ENCODE peak calls at places on chromosome X, in four cellular contexts. One of them, this sample, is unnamed.

GRCh38 chrX:46713672-46714487 is 45.0 kb downstream of the SLC9A7 start:
- DNase-seq in CD8-positive, alpha-beta memory T cell: no peak
- DNase-seq in astrocyte: peak; percentile 61
- DNase-seq in mucosa of descending colon: no peak
- DNase-seq in this sample: no peak

GRCh38 chrX:21398424-21398823 is 24.2 kb downstream of the CNKSR2 start:
- DNase-seq in CD8-positive, alpha-beta memory T cell: no peak
- DNase-seq in astrocyte: peak; percentile 10
- DNase-seq in mucosa of descending colon: no peak
- DNase-seq in this sample: no peak

GRCh38 chrX:125288343-125288742 is 31.3 kb upstream of the TEX13C start:
- DNase-seq in CD8-positive, alpha-beta memory T cell: no peak
- DNase-seq in astrocyte: no peak
- DNase-seq in mucosa of descending colon: no peak
- DNase-seq in this sample: no peak

GRCh38 chrX:136214551-136214950 is 36.6 kb downstream of the MAP7D3 start:
- DNase-seq in CD8-positive, alpha-beta memory T cell: no peak
- DNase-seq in astrocyte: peak; percentile 83
- DNase-seq in mucosa of descending colon: no peak
- DNase-seq in this sample: no peak

GRCh38 chrX:19747672-19748610 is 139.5 kb downstream of the SH3KBP1 start:
- DNase-seq in CD8-positive, alpha-beta memory T cell: peak; percentile 82
- DNase-seq in astrocyte: no peak
- DNase-seq in mucosa of descending colon: peak; percentile 45
- DNase-seq in this sample: no peak

GRCh38 chrX:117998171-117998570 is 118.4 kb downstream of the KLHL13 start:
- DNase-seq in CD8-positive, alpha-beta memory T cell: no peak
- DNase-seq in astrocyte: no peak
- DNase-seq in mucosa of descending colon: no peak
- DNase-seq in this sample: no peak

GRCh38 chrX:33434256-33435092 is 223.1 kb upstream of the DMD start:
- DNase-seq in CD8-positive, alpha-beta memory T cell: peak; percentile 1
- DNase-seq in astrocyte: peak; percentile 3
- DNase-seq in mucosa of descending colon: peak; percentile 23
- DNase-seq in this sample: peak; percentile 30

GRCh38 chrX:17521871-17522693 is 147.1 kb downstream of the NHS start:
- DNase-seq in CD8-positive, alpha-beta memory T cell: no peak
- DNase-seq in astrocyte: peak; percentile 53
- DNase-seq in mucosa of descending colon: peak; percentile 57
- DNase-seq in this sample: no peak

GRCh38 chrX:120746153-120746552 is 116.3 kb upstream of the C1GALT1C1 start:
- DNase-seq in CD8-positive, alpha-beta memory T cell: no peak
- DNase-seq in astrocyte: no peak
- DNase-seq in mucosa of descending colon: no peak
- DNase-seq in this sample: no peak

GRCh38 chrX:154094833-154095232 is 2.7 kb downstream of the MECP2 start:
- DNase-seq in CD8-positive, alpha-beta memory T cell: no peak
- DNase-seq in astrocyte: no peak
- DNase-seq in mucosa of descending colon: no peak
- DNase-seq in this sample: no peak
- H3K4me3 ChIP-seq in CD8-positive, alpha-beta memory T cell: peak overlapping the region; percentile 86
- H3K4me3 ChIP-seq in astrocyte: no peak overlapping the region
- H3K4me3 ChIP-seq in mucosa of descending colon: no peak overlapping the region
- H3K4me3 ChIP-seq in this sample: peak overlapping the region; percentile 74

GRCh38 chrX:9249452-9249851 is 215.4 kb upstream of the TBL1X start:
- DNase-seq in CD8-positive, alpha-beta memory T cell: no peak
- DNase-seq in astrocyte: no peak
- DNase-seq in mucosa of descending colon: no peak
- DNase-seq in this sample: no peak
- H3K4me3 ChIP-seq in CD8-positive, alpha-beta memory T cell: no peak overlapping the region
- H3K4me3 ChIP-seq in astrocyte: no peak overlapping the region
- H3K4me3 ChIP-seq in mucosa of descending colon: no peak overlapping the region
- H3K4me3 ChIP-seq in this sample: no peak overlapping the region

GRCh38 chrX:9037296-9037695 is 3.4 kb upstream of the FAM9B start:
- DNase-seq in CD8-positive, alpha-beta memory T cell: no peak
- DNase-seq in astrocyte: no peak
- DNase-seq in mucosa of descending colon: no peak
- DNase-seq in this sample: no peak
- H3K4me3 ChIP-seq in CD8-positive, alpha-beta memory T cell: no peak overlapping the region
- H3K4me3 ChIP-seq in astrocyte: no peak overlapping the region
- H3K4me3 ChIP-seq in mucosa of descending colon: no peak overlapping the region
- H3K4me3 ChIP-seq in this sample: no peak overlapping the region

GRCh38 chrX:15358533-15358932 is 23.2 kb upstream of the PIGA start:
- DNase-seq in CD8-positive, alpha-beta memory T cell: no peak
- DNase-seq in astrocyte: no peak
- DNase-seq in mucosa of descending colon: no peak
- DNase-seq in this sample: no peak
- H3K4me3 ChIP-seq in CD8-positive, alpha-beta memory T cell: no peak overlapping the region
- H3K4me3 ChIP-seq in astrocyte: no peak overlapping the region
- H3K4me3 ChIP-seq in mucosa of descending colon: no peak overlapping the region
- H3K4me3 ChIP-seq in this sample: no peak overlapping the region

GRCh38 chrX:40646489-40647306 is 663 bp downstream of the CXorf38 start:
- DNase-seq in CD8-positive, alpha-beta memory T cell: peak; percentile 20
- DNase-seq in astrocyte: no peak
- DNase-seq in mucosa of descending colon: peak; percentile 72
- DNase-seq in this sample: peak; percentile 52

GRCh38 chrX:40644821-40645358 is 2.5 kb downstream of the CXorf38 start:
- DNase-seq in CD8-positive, alpha-beta memory T cell: peak; percentile 64
- DNase-seq in astrocyte: peak; percentile 60
- DNase-seq in mucosa of descending colon: peak; percentile 71
- DNase-seq in this sample: peak; percentile 38

GRCh38 chrX:40647307-40648197 is at the start of gene CXorf38:
- DNase-seq in CD8-positive, alpha-beta memory T cell: peak; percentile 97
- DNase-seq in astrocyte: peak; percentile 76
- DNase-seq in mucosa of descending colon: peak; percentile 94
- DNase-seq in this sample: peak; percentile 95

DNA sequence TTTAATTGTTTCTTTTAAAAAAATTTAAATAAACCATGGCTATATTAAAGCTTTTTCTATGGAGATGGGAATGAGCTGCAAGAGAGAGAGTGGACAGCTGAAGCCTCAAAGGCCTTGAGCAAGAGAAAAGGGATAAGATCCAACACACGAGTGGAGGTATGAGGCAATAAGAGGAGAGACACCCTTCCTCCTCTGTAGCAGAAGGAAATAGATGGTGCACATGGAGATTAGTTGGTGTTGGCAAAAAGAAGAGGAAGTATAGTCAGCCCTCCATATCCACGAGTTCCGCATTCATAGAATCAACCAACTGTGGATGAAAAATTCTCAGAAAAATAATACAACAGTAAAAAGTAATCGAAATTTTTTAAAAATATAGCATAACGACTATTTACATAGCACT is 3.2 kb downstream of the CXorf38 start:
- DNase-seq in CD8-positive, alpha-beta memory T cell: no peak
- DNase-seq in astrocyte: no peak
- DNase-seq in mucosa of descending colon: no peak
- DNase-seq in this sample: no peak
- H3K4me3 ChIP-seq in CD8-positive, alpha-beta memory T cell: peak overlapping the region; percentile 67
- H3K4me3 ChIP-seq in astrocyte: no peak overlapping the region
- H3K4me3 ChIP-seq in mucosa of descending colon: no peak overlapping the region
- H3K4me3 ChIP-seq in this sample: peak overlapping the region; percentile 45

GRCh38 chrX:48002929-48003328 is 860 bp downstream of the ZNF182 start:
- DNase-seq in CD8-positive, alpha-beta memory T cell: no peak
- DNase-seq in astrocyte: no peak
- DNase-seq in mucosa of descending colon: no peak
- DNase-seq in this sample: no peak
- H3K4me3 ChIP-seq in CD8-positive, alpha-beta memory T cell: peak overlapping the region; percentile 77
- H3K4me3 ChIP-seq in astrocyte: peak overlapping the region; percentile 92
- H3K4me3 ChIP-seq in mucosa of descending colon: no peak overlapping the region
- H3K4me3 ChIP-seq in this sample: peak overlapping the region; percentile 70

GRCh38 chrX:69362889-69363288 is 141.2 kb upstream of the NALF2 start:
- DNase-seq in CD8-positive, alpha-beta memory T cell: no peak
- DNase-seq in astrocyte: no peak
- DNase-seq in mucosa of descending colon: no peak
- DNase-seq in this sample: no peak

GRCh38 chrX:69362354-69362753 is 141.8 kb upstream of the NALF2 start:
- DNase-seq in CD8-positive, alpha-beta memory T cell: no peak
- DNase-seq in astrocyte: no peak
- DNase-seq in mucosa of descending colon: no peak
- DNase-seq in this sample: no peak

GRCh38 chrX:69365349-69365748 is 138.8 kb upstream of the NALF2 start:
- DNase-seq in CD8-positive, alpha-beta memory T cell: no peak
- DNase-seq in astrocyte: no peak
- DNase-seq in mucosa of descending colon: no peak
- DNase-seq in this sample: no peak

GRCh38 chrX:69366183-69366582 is 137.9 kb upstream of the NALF2 start:
- DNase-seq in CD8-positive, alpha-beta memory T cell: no peak
- DNase-seq in astrocyte: no peak
- DNase-seq in mucosa of descending colon: no peak
- DNase-seq in this sample: no peak

DNA sequence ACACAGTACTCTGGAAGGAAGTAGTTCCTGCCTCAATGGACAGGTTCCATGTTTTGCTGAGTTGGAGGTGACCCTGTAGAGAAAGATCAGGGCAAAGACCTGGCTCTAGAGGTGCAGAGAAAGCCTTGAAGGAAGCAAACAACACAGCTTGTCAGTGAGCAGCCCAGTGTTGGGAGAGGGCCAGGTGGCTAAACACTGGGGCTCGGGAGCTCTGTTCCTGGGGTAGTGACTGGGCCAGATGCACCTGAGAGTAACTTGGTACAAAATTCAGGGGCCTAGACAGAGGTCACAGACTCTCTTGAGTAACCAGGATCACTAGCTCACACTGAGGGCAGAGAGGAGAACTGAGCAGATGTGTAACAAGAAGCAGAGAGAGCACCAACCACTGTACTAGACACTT is 138.4 kb upstream of the NALF2 start:
- DNase-seq in CD8-positive, alpha-beta memory T cell: no peak
- DNase-seq in astrocyte: no peak
- DNase-seq in mucosa of descending colon: no peak
- DNase-seq in this sample: no peak
- H3K4me3 ChIP-seq in CD8-positive, alpha-beta memory T cell: no peak overlapping the region
- H3K4me3 ChIP-seq in astrocyte: no peak overlapping the region
- H3K4me3 ChIP-seq in mucosa of descending colon: no peak overlapping the region
- H3K4me3 ChIP-seq in this sample: no peak overlapping the region

GRCh38 chrX:23331701-23332100 is 2.9 kb upstream of the PTCHD1 start:
- DNase-seq in CD8-positive, alpha-beta memory T cell: no peak
- DNase-seq in astrocyte: no peak
- DNase-seq in mucosa of descending colon: no peak
- DNase-seq in this sample: no peak
- H3K4me3 ChIP-seq in CD8-positive, alpha-beta memory T cell: no peak overlapping the region
- H3K4me3 ChIP-seq in astrocyte: no peak overlapping the region
- H3K4me3 ChIP-seq in mucosa of descending colon: no peak overlapping the region
- H3K4me3 ChIP-seq in this sample: peak overlapping the region; percentile 26

DNA sequence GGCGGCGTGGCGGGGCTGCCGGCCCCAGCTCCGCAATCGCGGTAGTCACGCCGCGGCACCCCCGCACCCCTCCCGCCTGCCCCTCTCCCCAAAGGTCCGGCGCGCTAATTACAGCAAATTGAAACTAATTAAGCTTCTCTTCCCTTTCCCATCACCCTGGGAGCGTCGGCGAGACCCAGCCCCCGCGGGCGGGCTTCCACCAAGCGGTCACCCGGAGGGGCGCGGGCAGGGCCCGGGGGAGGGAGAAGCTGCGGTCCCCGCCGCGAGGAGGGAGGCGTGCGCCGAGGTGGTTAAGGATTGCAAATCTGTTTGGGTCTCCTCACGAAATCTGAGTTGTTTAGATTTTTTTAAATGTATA is 13.1 kb downstream of the ARX start:
- DNase-seq in CD8-positive, alpha-beta memory T cell: no peak
- DNase-seq in astrocyte: no peak
- DNase-seq in mucosa of descending colon: no peak
- DNase-seq in this sample: no peak
- H3K4me3 ChIP-seq in CD8-positive, alpha-beta memory T cell: no peak overlapping the region
- H3K4me3 ChIP-seq in astrocyte: peak overlapping the region; percentile 17
- H3K4me3 ChIP-seq in mucosa of descending colon: no peak overlapping the region
- H3K4me3 ChIP-seq in this sample: no peak overlapping the region

This sample was measured in psoas muscle.